ENCODE peak calls at places on chromosome 12, in ten cellular contexts. L, F, O, M, W, H, P, X, S and D are unnamed samples.

GRCh38 chr12:93982847-93983315 is 165.5 kb upstream of the PLXNC1 start:
- DNase-seq in O (no peak), P (peak; percentile 75), W (no peak), S (no peak), X (no peak), H (no peak), M (no peak), L (no peak), F (no peak), D (no peak)

GRCh38 chr12:42326466-42327226 is 679 bp downstream of the PPHLN1 start:
- DNase-seq in W (peak; percentile 28), F (peak; percentile 9), X (no peak), O (no peak), H (peak; percentile 13), P (peak; percentile 71), M (no peak), L (peak; percentile 3), S (no peak), D (no peak)

GRCh38 chr12:118357327-118358007 is 15.2 kb downstream of the TAOK3 start:
- DNase-seq in O (no peak), F (peak; percentile 52), X (no peak), S (no peak), W (peak; percentile 86), H (peak; percentile 22), P (peak; percentile 63), L (peak; percentile 58), M (no peak), D (no peak)

GRCh38 chr12:59115995-59116394 is 195.7 kb upstream of the LRIG3 start:
- DNase-seq in L (no peak), O (no peak), W (no peak), H (no peak), M (no peak), F (no peak), S (no peak), X (no peak), P (no peak), D (no peak)

GRCh38 chr12:115444336-115444735 is 760.4 kb upstream of the TBX3 start:
- DNase-seq in O (no peak), P (no peak), W (no peak), L (no peak), S (no peak), F (no peak), M (no peak), H (no peak), X (no peak), D (no peak)

GRCh38 chr12:27780612-27781408 is 774 bp upstream of the MANSC4 start:
- DNase-seq in F (peak; percentile 25), O (peak; percentile 60), X (peak; percentile 21), L (peak; percentile 24), M (peak; percentile 24), H (peak; percentile 72), S (no peak), W (peak; percentile 57), P (peak; percentile 29), D (peak; percentile 37)

GRCh38 chr12:104669851-104670337 is 213.1 kb downstream of the CHST11 start:
- DNase-seq in M (no peak), W (peak; percentile 72), H (peak; percentile 34), L (no peak), O (no peak), P (peak; percentile 48), S (no peak), F (peak; percentile 57), X (no peak), D (peak; percentile 40)

GRCh38 chr12:69275471-69275891 is 36.1 kb downstream of the CPSF6 start:
- DNase-seq in P (no peak), X (no peak), W (no peak), L (no peak), F (no peak), S (no peak), M (no peak), O (no peak), H (no peak), D (no peak)

GRCh38 chr12:101773560-101774206 is 34.4 kb upstream of the SYCP3 start:
- DNase-seq in M (no peak), P (peak; percentile 77), W (peak; percentile 81), O (peak; percentile 74), F (peak; percentile 69), X (peak; percentile 56), H (peak; percentile 73), S (peak; percentile 39), L (peak; percentile 70), D (peak; percentile 54)

GRCh38 chr12:68063900-68064590 is 74.8 kb downstream of the IFNG-AS1 start:
- DNase-seq in W (no peak), F (no peak), P (no peak), S (no peak), X (no peak), M (no peak), H (no peak), O (no peak), L (no peak), D (no peak)
- TF ChIP-seq CTCF in W (no peak), F (no peak), P (no peak), S (no peak), X (no peak), M (no peak), H (no peak), O (no peak), L (no peak), D (no peak)

DNA sequence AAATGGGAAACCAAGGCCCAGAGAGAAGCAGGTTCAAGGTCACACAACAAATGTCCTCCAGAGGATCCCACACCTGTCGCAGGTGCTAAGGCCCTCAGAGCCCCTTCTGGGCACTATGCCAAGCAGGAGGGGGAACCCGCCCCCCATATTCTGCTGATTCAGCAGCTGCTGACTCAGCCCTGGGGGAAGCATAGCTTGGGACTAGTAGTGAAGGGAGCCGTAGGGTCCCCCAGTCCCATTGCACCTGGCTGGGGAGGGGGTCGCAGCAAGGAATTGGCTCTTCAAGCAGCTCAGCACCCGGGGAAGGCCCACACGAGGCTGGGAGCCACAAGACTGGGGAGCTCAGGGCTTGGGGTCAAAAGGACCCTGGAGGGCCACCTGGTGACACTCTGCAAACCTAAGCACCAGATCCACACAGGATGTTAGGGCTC is 1.0 kb downstream of the RASAL1 start:
- DNase-seq in W (no peak), F (no peak), X (no peak), M (no peak), S (no peak), H (no peak), L (no peak), P (no peak), O (no peak), D (no peak)
- TF ChIP-seq CTCF in W (no peak), F (no peak), X (no peak), M (no peak), S (no peak), H (no peak), L (no peak), P (no peak), O (no peak), D (no peak)

GRCh38 chr12:48812389-48812788 is 5.9 kb upstream of the CACNB3 start:
- DNase-seq in M (no peak), F (no peak), X (no peak), W (no peak), S (no peak), P (no peak), O (no peak), H (no peak), L (no peak), D (no peak)

GRCh38 chr12:48811454-48812090 is 6.7 kb upstream of the CACNB3 start:
- DNase-seq in F (no peak), L (no peak), W (no peak), S (no peak), X (no peak), H (no peak), O (no peak), M (no peak), P (no peak), D (no peak)

GRCh38 chr12:48814313-48815280 is 3.7 kb upstream of the CACNB3 start:
- DNase-seq in W (peak; percentile 90), S (peak; percentile 64), O (peak; percentile 83), X (peak; percentile 81), P (peak; percentile 75), F (peak; percentile 93), M (no peak), L (peak; percentile 92), H (peak; percentile 91), D (peak; percentile 94)

GRCh38 chr12:48815281-48816110 is 2.8 kb upstream of the CACNB3 start:
- DNase-seq in O (peak; percentile 90), H (peak; percentile 80), S (peak; percentile 61), W (peak; percentile 62), M (peak; percentile 28), X (peak; percentile 74), P (peak; percentile 83), L (peak; percentile 65), F (peak; percentile 87), D (peak; percentile 83)

GRCh38 chr12:48813464-48814312 is 4.6 kb upstream of the CACNB3 start:
- DNase-seq in F (no peak), X (peak; percentile 69), O (peak; percentile 89), P (peak; percentile 47), H (no peak), M (no peak), S (no peak), L (no peak), W (no peak), D (peak; percentile 67)
- TF ChIP-seq CTCF in F (no peak), X (no peak), O (no peak), P (no peak), H (no peak), M (no peak), S (peak; percentile 7), L (no peak), W (no peak), D (no peak)

DNA sequence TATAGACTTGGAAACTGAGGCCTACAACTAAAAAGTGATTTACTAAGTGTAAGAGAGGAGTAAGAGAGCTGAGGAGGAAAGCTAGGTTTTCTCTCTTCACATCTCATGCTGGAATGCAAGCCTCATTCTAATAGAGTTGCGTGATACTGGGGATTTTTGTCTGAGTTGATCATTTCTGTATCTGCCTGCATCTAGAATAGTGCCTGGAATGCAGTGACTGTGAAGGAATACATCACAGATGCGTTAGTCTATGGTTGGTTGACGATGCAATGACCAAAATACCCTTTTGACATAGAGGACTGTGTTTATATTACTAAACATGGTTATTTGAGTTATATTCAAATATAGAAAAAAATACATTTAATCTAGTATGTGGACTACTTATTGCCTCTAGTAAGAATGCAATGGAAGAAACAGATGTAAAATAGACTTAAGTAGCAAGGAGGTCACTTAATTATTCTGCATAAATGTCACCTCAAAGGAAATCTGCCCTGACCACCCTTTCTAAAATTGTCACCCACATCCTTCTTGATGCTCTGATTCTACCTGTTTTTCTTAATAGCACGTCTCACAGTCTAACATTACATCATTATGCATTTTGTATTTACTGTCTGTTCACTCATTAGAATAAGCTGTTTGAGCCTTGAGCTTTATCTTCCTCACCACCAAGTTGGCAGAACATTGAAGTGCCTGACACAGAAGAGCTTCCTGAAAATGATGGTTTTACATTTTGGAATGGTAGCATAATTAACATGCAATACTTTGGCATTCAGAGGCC is 9.0 kb upstream of the TMEM117 start:
- DNase-seq in O (no peak), L (no peak), H (no peak), X (no peak), P (no peak), S (no peak), F (no peak), M (no peak), W (no peak), D (no peak)
- TF ChIP-seq CTCF in O (no peak), L (no peak), H (no peak), X (no peak), P (no peak), S (no peak), F (no peak), M (no peak), W (no peak), D (no peak)